ENCODE peak calls at places on chromosomes 16 and 17, in five cellular contexts. O is RWPE2, X is ovary, T is left lung, B is fibroblast of lung. F is an unnamed sample.

GRCh38 chr17:17408236-17408794 is 68.5 kb upstream of the MED9 start:
- DNase-seq in B (peak; percentile 36), O (no peak), X (no peak), T (no peak), F (no peak)

GRCh38 chr16:68062910-68063393 is 22.2 kb upstream of the NFATC3 start:
- DNase-seq in T (no peak), B (no peak), X (no peak), O (no peak), F (no peak)

GRCh38 chr16:55264949-55265348 is 59.1 kb upstream of the IRX6 start:
- DNase-seq in O (no peak), T (no peak), B (no peak), X (no peak), F (no peak)

GRCh38 chr17:48612854-48613691 is 2.0 kb downstream of the HOXB8 start:
- DNase-seq in B (peak; percentile 19), T (no peak), X (no peak), O (no peak), F (no peak)

GRCh38 chr16:71883849-71884638 is at the start of gene ZNF821:
- DNase-seq in O (no peak), B (peak; percentile 75), X (peak; percentile 87), T (peak; percentile 78), F (peak; percentile 89)

GRCh38 chr16:56681939-56682702 is at the start of gene MT1X:
- DNase-seq in B (peak; percentile 87), T (peak; percentile 92), X (peak; percentile 89), O (peak; percentile 92), F (peak; percentile 97)

GRCh38 chr17:35684046-35684802 is 47.2 kb upstream of the RASL10B start:
- DNase-seq in B (peak; percentile 90), O (no peak), T (no peak), X (no peak), F (no peak)

GRCh38 chr17:68204736-68205135 is 43.1 kb upstream of the AMZ2 start:
- DNase-seq in B (no peak), X (peak; percentile 42), O (no peak), T (peak; percentile 63), F (no peak)

GRCh38 chr16:87534030-87534653 is 41.3 kb upstream of the ZCCHC14 start:
- DNase-seq in O (no peak), X (no peak), T (no peak), B (no peak), F (no peak)

GRCh38 chr17:80372922-80373570 is 41.9 kb upstream of the ENDOV start:
- DNase-seq in X (no peak), T (no peak), B (no peak), O (no peak), F (no peak)

GRCh38 chr17:43553501-43554018 is 7.4 kb upstream of the ETV4 start:
- DNase-seq in B (no peak), X (no peak), T (no peak), O (no peak), F (no peak)

GRCh38 chr17:46072998-46073397 is 73.9 kb downstream of the STH start:
- DNase-seq in O (no peak), X (no peak), B (peak; percentile 81), T (no peak), F (no peak)

GRCh38 chr17:36749493-36749892 is 148.1 kb downstream of the MRM1 start:
- DNase-seq in O (no peak), T (no peak), B (no peak), X (no peak), F (no peak)

GRCh38 chr16:35447010-35447558 is 1987.7 kb downstream of the TP53TG3F start:
- DNase-seq in T (no peak), O (no peak), B (no peak), X (no peak), F (no peak)

GRCh38 chr16:27430512-27430911 is 28.5 kb downstream of the IL21R start:
- DNase-seq in X (no peak), B (no peak), O (no peak), T (no peak), F (no peak)

GRCh38 chr17:21302711-21303425 is 18.4 kb downstream of the MAP2K3 start:
- DNase-seq in B (no peak), X (no peak), O (peak; percentile 73), T (no peak), F (no peak)

GRCh38 chr16:70576431-70577255 is 53.0 kb downstream of the SF3B3 start:
- DNase-seq in B (peak; percentile 63), O (peak; percentile 35), X (no peak), T (no peak), F (no peak)

GRCh38 chr17:40563371-40564052 is 1.8 kb downstream of the CCR7 start:
- DNase-seq in B (no peak), X (no peak), O (no peak), T (no peak), F (no peak)

GRCh38 chr17:61561354-61561753 is 29.7 kb downstream of the NACA2 start:
- DNase-seq in X (no peak), T (no peak), O (no peak), B (no peak), F (no peak)

GRCh38 chr17:65515959-65516948 is 45.2 kb downstream of the AXIN2 start:
- DNase-seq in X (no peak), B (peak; percentile 74), T (no peak), O (peak; percentile 35), F (no peak)

GRCh38 chr16:68000024-68000423 is 740 bp upstream of the DPEP2 start:
- DNase-seq in O (no peak), X (no peak), T (no peak), B (no peak), F (no peak)

GRCh38 chr17:61641084-61641483 is 50.1 kb upstream of the NACA2 start:
- DNase-seq in X (no peak), O (no peak), T (no peak), B (no peak), F (no peak)

GRCh38 chr17:27905524-27906237 is 12.5 kb upstream of the LYRM9 start:
- DNase-seq in T (no peak), B (no peak), X (no peak), O (no peak), F (no peak)

GRCh38 chr17:47810901-47811635 is 10.5 kb downstream of the OSBPL7 start:
- DNase-seq in B (no peak), O (peak; percentile 49), X (no peak), T (no peak), F (peak; percentile 65)

GRCh38 chr17:50423553-50424159 is 2.4 kb upstream of the ACSF2 start:
- DNase-seq in X (peak; percentile 39), T (peak; percentile 64), B (peak; percentile 93), O (peak; percentile 95), F (no peak)

GRCh38 chr16:1156111-1156982 is 3.4 kb downstream of the CACNA1H start:
- DNase-seq in X (peak; percentile 89), T (no peak), B (no peak), O (no peak), F (no peak)

GRCh38 chr17:42937712-42938596 is 26.3 kb downstream of the AARSD1 start:
- DNase-seq in X (peak; percentile 48), B (peak; percentile 46), T (no peak), O (no peak), F (peak; percentile 24)

GRCh38 chr17:44556114-44556853 is 1.0 kb upstream of the FZD2 start:
- DNase-seq in T (no peak), B (peak; percentile 72), O (no peak), X (peak; percentile 45), F (no peak)

GRCh38 chr16:11135167-11135973 is 120.6 kb downstream of the SOCS1 start:
- DNase-seq in T (no peak), O (no peak), B (no peak), X (no peak), F (no peak)

GRCh38 chr17:68682913-68683312 is 81.7 kb upstream of the FAM20A start:
- DNase-seq in B (no peak), O (no peak), X (no peak), T (no peak), F (no peak)

GRCh38 chr17:3920940-3921852 is 4.9 kb upstream of the P2RX1 start:
- DNase-seq in O (no peak), B (no peak), X (no peak), T (no peak), F (no peak)

GRCh38 chr17:74369221-74369620 is 1.9 kb downstream of the GPR142 start:
- DNase-seq in X (no peak), O (no peak), B (no peak), T (peak; percentile 62), F (no peak)

GRCh38 chr16:46632778-46633733 is 11.9 kb upstream of the SHCBP1 start:
- DNase-seq in T (no peak), O (no peak), X (no peak), B (no peak), F (no peak)

GRCh38 chr17:81386646-81387234 is 8.5 kb upstream of the BAHCC1 start:
- DNase-seq in X (peak; percentile 79), O (no peak), T (no peak), B (no peak), F (no peak)

GRCh38 chr17:81386141-81386645 is 9.1 kb upstream of the BAHCC1 start:
- DNase-seq in X (no peak), T (no peak), O (no peak), B (peak; percentile 13), F (no peak)

GRCh38 chr17:81388612-81389367 is 6.5 kb upstream of the BAHCC1 start:
- DNase-seq in X (peak; percentile 55), T (no peak), B (peak; percentile 10), O (no peak), F (peak; percentile 86)

GRCh38 chr17:81388091-81388611 is 7.1 kb upstream of the BAHCC1 start:
- DNase-seq in T (no peak), X (peak; percentile 46), B (no peak), O (no peak), F (no peak)

GRCh38 chr17:81387235-81388060 is 7.8 kb upstream of the BAHCC1 start:
- DNase-seq in T (no peak), O (no peak), B (peak; percentile 56), X (peak; percentile 75), F (peak; percentile 64)
- H3K4me1 ChIP-seq in T (peaks cover 55% of the 10 kb centered on the region), O (peaks cover 1% of the 10 kb centered on the region), B (peaks cover 32% of the 10 kb centered on the region), X (peaks cover 22% of the 10 kb centered on the region), F (peaks cover 22% of the 10 kb centered on the region)

GRCh38 chr17:57601328-57601727 is 143.8 kb downstream of the CCDC182 start:
- DNase-seq in T (no peak), X (no peak), B (peak; percentile 28), O (peak; percentile 41), F (no peak)
- TF ChIP-seq CTCF in T (no peak), X (no peak), B (no peak), O (no peak), F (no peak)

DNA sequence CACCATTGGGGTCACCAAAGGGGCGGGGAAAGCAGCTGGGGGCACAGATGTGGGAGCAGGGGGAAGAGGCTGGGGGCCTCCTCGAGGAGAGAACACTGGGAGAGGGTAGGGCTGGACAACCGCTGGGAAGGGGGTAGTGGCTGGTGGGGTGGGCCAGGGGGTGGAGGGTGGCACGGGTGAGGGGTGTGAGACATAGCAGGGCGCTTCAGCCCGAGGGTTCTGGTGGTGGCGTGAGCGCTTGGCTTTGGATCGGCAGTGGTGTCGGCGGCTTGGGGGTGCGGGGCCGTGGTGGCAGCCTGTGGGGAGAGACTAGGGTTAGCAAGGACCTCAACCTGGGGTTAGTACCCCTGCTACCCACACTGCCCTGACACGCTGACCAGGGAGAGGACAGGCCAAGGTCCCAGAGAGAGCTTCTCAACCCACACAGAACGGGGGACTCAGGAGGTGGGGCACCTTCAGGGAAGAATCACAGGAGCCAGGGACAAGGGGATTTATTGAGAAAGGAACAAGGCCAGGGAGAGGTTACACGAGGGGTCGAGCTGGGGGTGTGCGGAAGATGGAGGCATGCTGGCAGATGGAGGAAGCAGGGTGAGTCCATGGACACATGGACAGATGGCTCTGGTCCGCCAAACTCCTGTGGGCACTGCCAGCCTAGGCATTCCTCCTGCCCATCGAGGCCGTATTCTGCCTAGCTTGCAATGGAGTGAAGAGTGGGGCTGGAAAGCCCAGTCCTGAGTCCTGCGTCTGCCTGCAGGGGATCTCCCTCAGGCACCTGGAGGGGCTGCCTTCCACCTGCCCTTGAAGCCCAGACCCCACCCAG is 8.4 kb downstream of the PER1 start:
- DNase-seq in O (no peak), X (no peak), B (no peak), T (no peak), F (no peak)
- H3K9me3 ChIP-seq in O (no peaks in the 10 kb centered on the region), X (no peaks in the 10 kb centered on the region), B (no peaks in the 10 kb centered on the region), T (no peaks in the 10 kb centered on the region), F (no peaks in the 10 kb centered on the region)

GRCh38 chr16:73697336-73697735 is 599.3 kb upstream of the PSMD7 start:
- DNase-seq in T (no peak), B (no peak), O (no peak), X (no peak), F (no peak)
- H3K4me1 ChIP-seq in T (no peaks in the 10 kb centered on the region), B (no peaks in the 10 kb centered on the region), O (peaks cover 10% of the 10 kb centered on the region), X (no peaks in the 10 kb centered on the region), F (no peaks in the 10 kb centered on the region)